ENCODE peak calls at places on chromosome 16, in four cellular contexts. W is tibial nerve, V is mesendoderm, S is MM.1S. Z is an unnamed sample.

GRCh38 chr16:71547168-71547567 is 20.9 kb downstream of the CHST4 start:
- DNase-seq in W (no peak), S (no peak), V (no peak), Z (no peak)

GRCh38 chr16:87375426-87376135 is 8.0 kb downstream of the FBXO31 start:
- DNase-seq in V (no peak), W (no peak), S (no peak), Z (no peak)

GRCh38 chr16:85420501-85421337 is 192.4 kb upstream of the GSE1 start:
- DNase-seq in W (no peak), V (peak; percentile 74), S (peak; percentile 31), Z (peak; percentile 90)

GRCh38 chr16:79437764-79438728 is 162.5 kb downstream of the MAF start:
- DNase-seq in S (no peak), V (peak; percentile 57), W (no peak), Z (no peak)

GRCh38 chr16:86171329-86171728 is 272.4 kb downstream of the IRF8 start:
- DNase-seq in V (no peak), S (no peak), W (no peak), Z (no peak)

GRCh38 chr16:4373909-4374742 is 2.5 kb downstream of the VASN start:
- DNase-seq in W (peak; percentile 89), V (peak; percentile 83), S (no peak), Z (no peak)

GRCh38 chr16:31869511-31870201 is 4.0 kb upstream of the ZNF267 start:
- DNase-seq in W (peak; percentile 70), S (peak; percentile 80), V (peak; percentile 24), Z (peak; percentile 55)

GRCh38 chr16:29994613-29995329 is 646 bp downstream of the HIRIP3 start:
- DNase-seq in W (peak; percentile 39), S (no peak), V (peak; percentile 69), Z (no peak)

GRCh38 chr16:69107311-69107962 is 2.0 kb downstream of the HAS3 start:
- DNase-seq in W (no peak), V (peak; percentile 35), S (no peak), Z (no peak)

GRCh38 chr16:76768948-76769347 is 422.0 kb upstream of the MON1B start:
- DNase-seq in W (no peak), V (no peak), S (no peak), Z (no peak)

GRCh38 chr16:89289428-89290395 is 72.2 kb downstream of the ZNF778 start:
- DNase-seq in W (peak; percentile 71), V (peak; percentile 86), S (peak; percentile 19), Z (peak; percentile 88)

GRCh38 chr16:30658731-30659506 is 688 bp downstream of the FBRS start:
- DNase-seq in S (peak; percentile 89), V (peak; percentile 98), W (peak; percentile 92), Z (peak; percentile 98)

GRCh38 chr16:81885976-81886586 is 107.0 kb downstream of the PLCG2 start:
- DNase-seq in W (no peak), V (peak; percentile 63), S (peak; percentile 11), Z (peak; percentile 75)

GRCh38 chr16:1363501-1364041 is 11.8 kb downstream of the GNPTG start:
- DNase-seq in S (peak; percentile 43), V (peak; percentile 65), W (peak; percentile 11), Z (peak; percentile 87)

GRCh38 chr16:72312862-72313261 is 140.9 kb upstream of the PMFBP1 start:
- DNase-seq in S (no peak), W (no peak), V (no peak), Z (no peak)

GRCh38 chr16:73101568-73101967 is 53.6 kb upstream of the ZFHX3 start:
- DNase-seq in W (no peak), S (no peak), V (no peak), Z (no peak)

GRCh38 chr16:79982356-79982755 is 381.8 kb upstream of the MAF start:
- DNase-seq in S (no peak), W (no peak), V (no peak), Z (no peak)

GRCh38 chr16:30187971-30188561 is 4.7 kb downstream of the CORO1A start:
- DNase-seq in V (no peak), W (no peak), S (no peak), Z (no peak)

GRCh38 chr16:87252269-87252970 is 64.8 kb downstream of the C16orf95 start:
- DNase-seq in W (no peak), S (no peak), V (no peak), Z (no peak)

GRCh38 chr16:66457888-66458287 is 30.8 kb downstream of the BEAN1 start:
- DNase-seq in W (no peak), V (peak; percentile 56), S (no peak), Z (no peak)

GRCh38 chr16:15518412-15519351 is 84.3 kb downstream of the BMERB1 start:
- DNase-seq in S (no peak), V (peak; percentile 41), W (peak; percentile 22), Z (no peak)

GRCh38 chr16:24005577-24005976 is 169.8 kb downstream of the PRKCB start:
- DNase-seq in W (no peak), V (no peak), S (no peak), Z (no peak)

GRCh38 chr16:66843191-66843590 is 1.0 kb upstream of the CA7 start:
- DNase-seq in W (no peak), V (no peak), S (no peak), Z (no peak)

GRCh38 chr16:67801889-67802288 is 4.5 kb downstream of the RANBP10 start:
- DNase-seq in V (no peak), S (no peak), W (no peak), Z (peak; percentile 72)

GRCh38 chr16:51151951-51152663 is 1.0 kb upstream of the SALL1 start:
- DNase-seq in V (peak; percentile 98), W (peak; percentile 17), S (no peak), Z (no peak)

GRCh38 chr16:67561501-67561823 is 864 bp upstream of the CTCF start:
- DNase-seq in S (no peak), W (no peak), V (no peak), Z (no peak)

GRCh38 chr16:68776821-68777485 is 39.9 kb downstream of the CDH1 start:
- DNase-seq in W (no peak), S (peak; percentile 79), V (no peak), Z (peak; percentile 31)

GRCh38 chr16:81875461-81875860 is 96.4 kb downstream of the PLCG2 start:
- DNase-seq in V (peak; percentile 54), S (no peak), W (no peak), Z (no peak)

GRCh38 chr16:58267524-58268243 is 27.1 kb downstream of the PRSS54 start:
- DNase-seq in V (no peak), W (no peak), S (no peak), Z (no peak)

GRCh38 chr16:89530401-89531381 is 22.5 kb downstream of the SPG7 start:
- DNase-seq in W (no peak), S (no peak), V (no peak), Z (no peak)

GRCh38 chr16:89700649-89701424 is 668 bp downstream of the SPATA2L start:
- DNase-seq in W (no peak), S (peak; percentile 63), V (peak; percentile 83), Z (peak; percentile 86)

DNA sequence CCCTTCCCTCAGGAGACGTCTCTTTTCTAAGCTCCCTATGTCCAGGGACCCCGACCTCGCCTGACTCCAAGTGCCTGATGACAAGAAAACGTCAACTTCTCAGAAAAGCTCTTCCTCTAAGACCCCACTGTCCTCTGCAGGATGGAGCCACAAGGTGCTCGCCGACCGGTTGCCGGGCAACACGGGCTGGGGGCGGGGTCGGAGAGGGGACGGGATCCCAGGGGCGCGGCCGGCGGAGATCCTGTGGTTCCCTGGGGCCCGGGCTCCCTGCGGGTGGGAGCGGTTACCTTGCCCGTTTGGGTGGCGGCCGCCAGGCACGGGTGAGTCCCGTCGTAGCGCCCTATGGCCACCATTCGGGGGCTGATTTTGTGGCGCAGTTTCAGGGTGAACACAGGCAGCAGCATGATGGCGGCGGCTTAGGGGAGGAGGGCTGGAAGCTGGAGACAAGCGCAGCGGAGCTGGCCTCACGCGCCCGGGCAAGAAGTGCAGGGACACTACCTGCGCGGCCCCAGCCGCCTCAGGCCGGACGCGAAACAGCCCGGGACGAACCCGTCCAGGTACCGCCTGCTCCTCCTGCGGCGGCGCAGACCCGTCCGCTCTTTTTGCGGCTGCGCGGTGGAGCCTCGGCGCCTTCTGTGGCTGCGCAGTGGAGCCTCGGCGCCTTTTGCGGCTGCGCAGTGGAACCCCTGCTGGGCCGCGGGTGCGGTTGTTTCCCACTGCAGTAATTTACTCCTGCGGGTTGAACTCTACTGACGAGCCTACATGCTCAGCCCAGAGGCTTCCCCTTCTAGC is at the start of gene BBS2:
- DNase-seq in W (peak; percentile 76), S (peak; percentile 96), V (peak; percentile 90), Z (peak; percentile 96)
- H3K4me3 ChIP-seq in W (peak within 1 kb of the TSS; percentile 95), S (peak within 1 kb of the TSS; percentile 80), V (peak within 1 kb of the TSS; percentile 95), Z (peak within 1 kb of the TSS; percentile 96)

GRCh38 chr16:2785101-2785991 is 2.0 kb downstream of the PRSS33 start:
- DNase-seq in W (no peak), V (no peak), S (no peak), Z (no peak)

GRCh38 chr16:2786061-2786825 is 1.1 kb downstream of the PRSS33 start:
- DNase-seq in S (no peak), W (no peak), V (no peak), Z (no peak)

GRCh38 chr16:2787406-2787805 is at the start of gene PRSS33:
- DNase-seq in S (no peak), W (no peak), V (no peak), Z (peak; percentile 41)

GRCh38 chr16:2786826-2787151 is 571 bp downstream of the PRSS33 start:
- DNase-seq in W (no peak), V (no peak), S (no peak), Z (no peak)

GRCh38 chr16:2787961-2788360 is 601 bp upstream of the PRSS33 start:
- DNase-seq in W (no peak), S (no peak), V (no peak), Z (no peak)
- H3K27me3 ChIP-seq in W (no peaks in the 10 kb centered on the region), S (peaks cover 82% of the 10 kb centered on the region), V (no peaks in the 10 kb centered on the region), Z (no peaks in the 10 kb centered on the region)

DNA sequence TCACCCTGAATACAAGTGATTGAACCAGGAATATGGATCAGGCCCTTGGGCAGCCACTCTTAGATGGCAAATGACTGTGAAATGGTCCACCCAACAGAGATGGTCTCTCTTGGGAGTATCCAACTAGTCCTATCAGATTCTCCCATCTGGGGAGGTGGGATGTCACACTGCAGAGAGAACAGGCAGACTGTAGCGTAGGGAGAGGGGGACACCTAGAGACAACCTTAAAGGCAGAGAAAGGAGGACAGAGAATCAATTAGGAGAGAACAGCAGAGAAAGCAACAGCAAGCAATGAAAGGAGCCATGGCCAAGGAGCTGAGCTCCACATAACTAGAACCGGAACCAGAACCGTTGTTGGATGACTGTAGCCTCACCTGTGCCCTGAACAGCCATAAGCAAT is 37.2 kb downstream of the IQCK start:
- DNase-seq in W (no peak), V (peak; percentile 18), S (no peak), Z (no peak)
- H3K4me1 ChIP-seq in W (no peaks in the 10 kb centered on the region), V (no peaks in the 10 kb centered on the region), S (no peaks in the 10 kb centered on the region), Z (no peaks in the 10 kb centered on the region)

GRCh38 chr16:57032931-57033330 is 43.6 kb downstream of the NLRC5 start:
- DNase-seq in V (no peak), W (no peak), S (no peak), Z (no peak)

GRCh38 chr16:57036315-57036714 is 47.0 kb downstream of the NLRC5 start:
- DNase-seq in W (no peak), V (no peak), S (no peak), Z (no peak)

GRCh38 chr16:57039148-57039812 is 49.9 kb downstream of the NLRC5 start:
- DNase-seq in W (no peak), V (no peak), S (peak; percentile 65), Z (peak; percentile 91)

GRCh38 chr16:57038151-57038550 is 48.8 kb downstream of the NLRC5 start:
- DNase-seq in S (no peak), V (no peak), W (no peak), Z (no peak)

DNA sequence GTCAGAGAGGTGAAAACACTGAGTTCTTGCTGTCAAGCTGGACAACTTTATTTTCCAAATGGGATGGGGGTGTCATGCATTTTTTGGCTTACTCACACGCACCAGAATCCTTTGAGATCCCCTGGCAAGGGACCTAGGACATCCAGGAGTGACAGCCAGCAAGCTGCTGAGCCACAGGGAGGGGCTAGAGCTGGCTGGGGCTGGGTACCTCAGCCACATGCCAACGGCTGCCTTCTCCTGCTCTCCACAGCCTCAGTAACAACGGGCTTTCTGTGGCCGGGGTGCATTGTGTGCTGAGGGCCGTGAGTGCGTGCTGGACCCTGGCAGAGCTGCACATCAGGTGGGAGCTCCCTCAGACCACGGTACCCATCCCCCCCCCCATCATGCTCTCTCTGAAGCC is 47.6 kb downstream of the NLRC5 start:
- DNase-seq in S (no peak), V (no peak), W (no peak), Z (no peak)
- H3K4me3 ChIP-seq in S (no peak overlapping the region), V (no peak overlapping the region), W (no peak overlapping the region), Z (no peak overlapping the region)

Z was measured in Karpas-422.